ENCODE peak calls at places on chromosome 12, in six cellular contexts. A, G, D, X, V and R are unnamed samples.

GRCh38 chr12:17438141-17438540 is 651.9 kb downstream of the RERGL start:
- DNase-seq in D (no peak), V (no peak), X (no peak), G (no peak), A (no peak), R (no peak)

GRCh38 chr12:3326156-3326849 is 164.7 kb upstream of the PRMT8 start:
- DNase-seq in X (peak; percentile 54), V (no peak), D (no peak), G (no peak), A (no peak), R (no peak)

GRCh38 chr12:133165776-133166175 is 15.5 kb upstream of the ZNF268 start:
- DNase-seq in G (no peak), D (no peak), A (no peak), X (no peak), V (no peak), R (no peak)

GRCh38 chr12:3761116-3761770 is 8.3 kb upstream of the CRACR2A start:
- DNase-seq in X (no peak), G (no peak), A (no peak), D (no peak), V (no peak), R (no peak)

GRCh38 chr12:130128764-130129735 is 33.2 kb upstream of the FZD10 start:
- DNase-seq in X (no peak), D (no peak), V (no peak), G (no peak), A (no peak), R (no peak)

GRCh38 chr12:51621155-51621922 is 30.3 kb downstream of the SCN8A start:
- DNase-seq in X (no peak), A (peak; percentile 69), D (peak; percentile 65), G (no peak), V (no peak), R (no peak)

GRCh38 chr12:46546634-46547273 is 174.2 kb upstream of the SLC38A2 start:
- DNase-seq in V (no peak), A (peak; percentile 73), X (no peak), D (peak; percentile 49), G (no peak), R (no peak)

GRCh38 chr12:65832217-65832616 is 7.9 kb downstream of the HMGA2 start:
- DNase-seq in A (no peak), D (no peak), G (no peak), X (no peak), V (no peak), R (no peak)

GRCh38 chr12:83848702-83849101 is 1063.9 kb downstream of the SLC6A15 start:
- DNase-seq in X (no peak), G (no peak), A (no peak), V (no peak), D (no peak), R (no peak)

GRCh38 chr12:130336723-130337475 is 788 bp upstream of the PIWIL1 start:
- DNase-seq in X (no peak), D (no peak), V (no peak), A (no peak), G (no peak), R (peak; percentile 27)

GRCh38 chr12:124852329-124852831 is 11.3 kb downstream of the SCARB1 start:
- DNase-seq in A (no peak), G (no peak), V (no peak), X (peak; percentile 85), D (peak; percentile 55), R (peak; percentile 73)

GRCh38 chr12:30603129-30603528 is 92.5 kb downstream of the IPO8 start:
- DNase-seq in X (no peak), A (no peak), G (no peak), D (no peak), V (no peak), R (no peak)

GRCh38 chr12:53055471-53056266 is 5.8 kb downstream of the TNS2 start:
- DNase-seq in D (no peak), V (no peak), X (no peak), A (no peak), G (no peak), R (no peak)

GRCh38 chr12:53054112-53054878 is 4.4 kb downstream of the TNS2 start:
- DNase-seq in D (peak; percentile 89), G (peak; percentile 98), A (peak; percentile 76), X (peak; percentile 95), V (peak; percentile 86), R (peak; percentile 98)

GRCh38 chr12:53057816-53058500 is 8.1 kb downstream of the TNS2 start:
- DNase-seq in X (peak; percentile 44), G (no peak), D (no peak), A (no peak), V (no peak), R (no peak)

GRCh38 chr12:53056901-53057300 is 7.0 kb downstream of the TNS2 start:
- DNase-seq in V (no peak), A (no peak), X (no peak), G (no peak), D (no peak), R (no peak)

GRCh38 chr12:53056296-53056695 is 6.4 kb downstream of the TNS2 start:
- DNase-seq in D (no peak), X (no peak), G (no peak), V (no peak), A (no peak), R (no peak)
- H3K4me1 ChIP-seq in D (peaks cover 44% of the 10 kb centered on the region), X (peaks cover 53% of the 10 kb centered on the region), G (peaks cover 9% of the 10 kb centered on the region), V (peaks cover 7% of the 10 kb centered on the region), A (peaks cover 29% of the 10 kb centered on the region), R (peaks cover 30% of the 10 kb centered on the region)

GRCh38 chr12:9648701-9649531 is 20.6 kb upstream of the CLEC2D start:
- DNase-seq in X (no peak), A (no peak), V (no peak), G (no peak), D (peak; percentile 8), R (no peak)

GRCh38 chr12:9647825-9648700 is 21.4 kb upstream of the CLEC2D start:
- DNase-seq in D (peak; percentile 87), G (peak; percentile 93), A (peak; percentile 71), X (peak; percentile 90), V (peak; percentile 87), R (peak; percentile 86)

GRCh38 chr12:9649532-9649940 is 20.0 kb upstream of the CLEC2D start:
- DNase-seq in V (no peak), A (no peak), D (no peak), X (no peak), G (peak; percentile 45), R (peak; percentile 28)

GRCh38 chr12:9646794-9647622 is 22.5 kb upstream of the CLEC2D start:
- DNase-seq in X (no peak), V (no peak), D (peak; percentile 82), G (peak; percentile 73), A (peak; percentile 55), R (no peak)

DNA sequence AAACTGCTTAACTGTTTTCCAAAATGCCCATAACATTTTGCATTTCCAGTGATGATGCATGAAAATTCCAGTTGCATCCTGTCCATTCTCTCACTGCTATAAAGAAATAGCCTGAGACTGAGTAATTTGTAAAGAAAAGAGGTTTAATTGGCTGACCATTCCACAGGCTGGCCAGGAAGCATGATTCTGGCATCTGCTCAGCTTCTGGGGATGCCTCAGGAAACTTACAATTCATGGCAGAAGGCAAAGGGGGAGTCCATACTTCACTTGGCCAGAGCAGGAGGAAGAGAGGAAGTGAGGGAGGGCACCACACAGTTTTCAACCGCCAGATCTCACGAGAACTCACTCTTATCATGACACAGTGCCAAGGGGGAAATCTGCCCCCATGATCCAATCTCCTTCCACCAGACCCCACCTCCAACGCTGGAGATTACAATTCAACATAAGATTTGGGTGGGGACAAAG is 18.2 kb upstream of the CLEC2D start:
- DNase-seq in A (peak; percentile 82), V (no peak), G (peak; percentile 44), D (peak; percentile 65), X (no peak), R (no peak)
- H3K4me1 ChIP-seq in A (peaks cover 23% of the 10 kb centered on the region), V (peaks cover 65% of the 10 kb centered on the region), G (peaks cover 6% of the 10 kb centered on the region), D (peaks cover 8% of the 10 kb centered on the region), X (peaks cover 8% of the 10 kb centered on the region), R (no peaks in the 10 kb centered on the region)

GRCh38 chr12:104677441-104678089 is 220.8 kb downstream of the CHST11 start:
- DNase-seq in G (no peak), V (no peak), D (no peak), A (no peak), X (no peak), R (no peak)

GRCh38 chr12:104681012-104681690 is 224.4 kb downstream of the CHST11 start:
- DNase-seq in A (no peak), V (no peak), X (no peak), G (no peak), D (no peak), R (no peak)

GRCh38 chr12:104680070-104680469 is 223.3 kb downstream of the CHST11 start:
- DNase-seq in V (no peak), A (no peak), G (peak; percentile 73), D (no peak), X (no peak), R (no peak)

GRCh38 chr12:104682790-104683279 is 226.1 kb downstream of the CHST11 start:
- DNase-seq in A (no peak), V (peak; percentile 46), X (no peak), D (no peak), G (no peak), R (no peak)

DNA sequence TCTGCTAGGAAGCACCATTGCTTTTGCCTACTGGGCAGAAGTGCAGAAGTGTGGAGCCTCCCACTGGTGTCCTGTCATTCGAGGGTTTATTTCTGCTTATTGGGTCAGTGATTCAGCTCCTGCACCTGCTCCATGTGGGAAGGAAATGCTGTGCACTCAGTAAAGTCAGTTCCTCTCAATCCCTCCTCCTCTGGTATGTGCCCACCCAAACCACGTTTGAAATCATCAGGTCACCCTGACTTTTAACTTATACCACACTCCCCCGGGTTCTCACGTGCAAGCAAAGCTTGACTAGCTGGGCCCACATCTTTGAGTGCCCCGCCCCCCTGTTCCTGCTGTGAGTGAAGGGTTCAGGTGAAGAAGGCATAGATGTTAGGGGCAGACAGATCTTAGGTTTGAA is 223.8 kb downstream of the CHST11 start:
- DNase-seq in G (no peak), A (no peak), D (no peak), X (no peak), V (no peak), R (no peak)
- H3K4me1 ChIP-seq in G (no peaks in the 10 kb centered on the region), A (peaks cover under 1% of the 10 kb centered on the region), D (peaks cover 5% of the 10 kb centered on the region), X (peaks cover 8% of the 10 kb centered on the region), V (peaks cover 34% of the 10 kb centered on the region), R (no peaks in the 10 kb centered on the region)

DNA sequence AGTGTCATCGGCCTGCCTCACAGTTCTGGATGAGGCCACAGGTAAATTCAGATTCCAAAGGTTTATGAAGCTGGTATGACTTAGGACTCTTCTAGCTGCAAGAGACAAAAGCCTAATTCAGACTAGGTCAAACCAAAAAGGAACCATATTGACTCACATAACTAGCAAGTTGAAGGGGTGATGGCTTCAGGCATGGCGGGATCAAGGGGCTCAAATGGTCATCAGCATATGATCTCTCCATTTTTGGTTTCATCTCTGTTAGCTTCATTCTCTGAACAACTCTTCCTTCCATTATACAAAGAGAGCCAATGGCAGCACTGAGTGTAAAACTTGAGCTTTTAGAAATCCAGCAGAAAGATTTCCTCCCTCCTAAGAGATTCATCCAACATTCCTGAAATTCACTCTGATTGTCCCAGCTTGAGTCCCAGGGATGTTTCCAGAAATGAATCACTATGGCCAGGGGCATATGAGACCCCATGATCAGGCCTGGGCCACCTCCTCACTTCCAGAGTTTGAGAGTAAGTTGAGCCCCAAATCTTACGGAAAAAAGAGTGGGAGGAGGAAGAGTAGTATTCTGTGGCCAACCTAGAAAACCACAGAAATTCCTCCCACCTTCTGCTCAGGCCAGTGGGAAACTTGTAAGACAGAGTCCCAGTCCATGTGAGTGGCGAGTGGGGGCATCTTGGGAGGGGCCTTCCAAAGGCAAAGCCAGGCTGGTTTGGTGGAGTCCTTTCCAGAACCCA is 2.0 kb upstream of the MAP1LC3B2 start:
- DNase-seq in A (peak; percentile 71), X (no peak), D (peak; percentile 11), G (no peak), V (no peak), R (no peak)
- H3K4me1 ChIP-seq in A (peaks cover 20% of the 10 kb centered on the region), X (peaks cover 3% of the 10 kb centered on the region), D (peaks cover 11% of the 10 kb centered on the region), G (no peaks in the 10 kb centered on the region), V (peaks cover 29% of the 10 kb centered on the region), R (peaks cover 5% of the 10 kb centered on the region)